ENCODE peak calls at places on chromosomes 12 and 14, in ten cellular contexts. E is adrenal gland, V is Caco-2, N is GM23338, K is stomach, A is epithelial cell of esophagus, O is fibroblast of lung, L is GM12865, T is breast epithelium, Y is SK-N-SH. U is an unnamed sample.

GRCh38 chr14:94581127-94581999 is at the start of gene SERPINA5:
- DNase-seq in E (peak), V (no peak), N (peak), K (peak), A (no peak), O (no peak), L (no peak), T (peak), Y (peak), U (peak)

GRCh38 chr12:57270966-57271470 is 20.0 kb upstream of the STAC3 start:
- DNase-seq in E (no peak), V (no peak), N (peak), K (no peak), A (no peak), O (no peak), L (no peak), T (no peak), Y (no peak), U (peak)

GRCh38 chr12:79482323-79482722 is 208.4 kb downstream of the PAWR start:
- DNase-seq in E (no peak), V (no peak), N (peak), K (no peak), A (no peak), O (no peak), L (no peak), T (no peak), Y (no peak), U (no peak)

GRCh38 chr12:98645572-98646067 is 530 bp downstream of the APAF1 start:
- DNase-seq in E (peak), V (no peak), N (peak), K (peak), A (peak), O (no peak), L (no peak), T (no peak), Y (no peak), U (peak)

GRCh38 chr14:53703457-53703856 is 253.2 kb downstream of the BMP4 start:
- DNase-seq in E (no peak), V (no peak), N (no peak), K (no peak), A (no peak), O (no peak), L (no peak), T (no peak), Y (no peak), U (no peak)

GRCh38 chr12:40769846-40770245 is 77.6 kb downstream of the CNTN1 start:
- DNase-seq in E (no peak), V (no peak), N (no peak), K (no peak), A (no peak), O (no peak), L (peak), T (no peak), Y (no peak), U (no peak)

GRCh38 chr12:90706036-90706435 is 248.9 kb downstream of the CCER1 start:
- DNase-seq in E (no peak), V (no peak), N (no peak), K (no peak), A (no peak), O (no peak), L (no peak), T (no peak), Y (no peak), U (no peak)

GRCh38 chr14:31894351-31894750 is 182.8 kb upstream of the ARHGAP5 start:
- DNase-seq in E (no peak), V (no peak), N (no peak), K (no peak), A (peak), O (no peak), L (no peak), T (no peak), Y (no peak), U (no peak)

GRCh38 chr12:4143909-4144308 is 129.7 kb upstream of the CCND2 start:
- DNase-seq in E (no peak), V (peak), N (peak), K (no peak), A (no peak), O (no peak), L (no peak), T (no peak), Y (no peak), U (no peak)

GRCh38 chr14:21498540-21499526 is 12.3 kb downstream of the METTL3 start:
- DNase-seq in E (no peak), V (no peak), N (peak), K (no peak), A (peak), O (peak), L (peak), T (no peak), Y (peak), U (peak)

GRCh38 chr14:73610692-73611091 is 1.6 kb upstream of the ACOT6 start:
- DNase-seq in E (no peak), V (no peak), N (peak), K (no peak), A (no peak), O (peak), L (no peak), T (no peak), Y (no peak), U (peak)

GRCh38 chr12:66017736-66018135 is 112.8 kb downstream of the LLPH start:
- DNase-seq in E (no peak), V (no peak), N (no peak), K (no peak), A (no peak), O (no peak), L (no peak), T (no peak), Y (no peak), U (peak)

GRCh38 chr12:28708918-28709371 is 440.1 kb upstream of the FAR2 start:
- DNase-seq in E (no peak), V (no peak), N (no peak), K (no peak), A (no peak), O (peak), L (no peak), T (no peak), Y (no peak), U (no peak)

GRCh38 chr14:37093364-37093763 is 79.0 kb downstream of the SLC25A21 start:
- DNase-seq in E (no peak), V (no peak), N (no peak), K (no peak), A (peak), O (no peak), L (no peak), T (no peak), Y (no peak), U (no peak)

GRCh38 chr14:76267322-76268012 is 108.5 kb upstream of the ESRRB start:
- DNase-seq in E (peak), V (peak), N (peak), K (peak), A (peak), O (peak), L (no peak), T (peak), Y (peak), U (no peak)

GRCh38 chr14:39568809-39569538 is 136.7 kb upstream of the FBXO33 start:
- DNase-seq in E (no peak), V (no peak), N (no peak), K (no peak), A (no peak), O (no peak), L (peak), T (no peak), Y (no peak), U (peak)

GRCh38 chr14:96363751-96364336 is 518 bp downstream of the GSKIP start:
- DNase-seq in E (peak), V (peak), N (peak), K (peak), A (peak), O (peak), L (peak), T (peak), Y (peak), U (peak)

GRCh38 chr14:102363182-102363952 is 626 bp downstream of the TECPR2 start:
- DNase-seq in E (no peak), V (no peak), N (peak), K (peak), A (peak), O (peak), L (peak), T (no peak), Y (no peak), U (no peak)

GRCh38 chr14:102418853-102419240 is 56.1 kb downstream of the TECPR2 start:
- DNase-seq in E (peak), V (no peak), N (no peak), K (no peak), A (no peak), O (no peak), L (no peak), T (no peak), Y (no peak), U (no peak)

GRCh38 chr12:76450690-76451089 is 102.5 kb upstream of the BBS10 start:
- DNase-seq in E (no peak), V (no peak), N (no peak), K (no peak), A (peak), O (peak), L (no peak), T (no peak), Y (no peak), U (peak)

GRCh38 chr12:111037047-111037446 is 116.7 kb upstream of the MYL2 start:
- DNase-seq in E (no peak), V (no peak), N (no peak), K (no peak), A (no peak), O (no peak), L (no peak), T (peak), Y (no peak), U (no peak)

GRCh38 chr12:15856097-15856982 is 25.8 kb upstream of the STRAP start:
- DNase-seq in E (peak), V (peak), N (peak), K (peak), A (peak), O (peak), L (peak), T (no peak), Y (no peak), U (peak)

GRCh38 chr14:68157971-68158371 is 338.4 kb downstream of the RAD51B start:
- DNase-seq in E (no peak), V (no peak), N (no peak), K (no peak), A (peak), O (peak), L (no peak), T (no peak), Y (no peak), U (no peak)

GRCh38 chr12:63862187-63863107 is 17.9 kb downstream of the SRGAP1 start:
- DNase-seq in E (peak), V (peak), N (peak), K (peak), A (peak), O (no peak), L (no peak), T (no peak), Y (no peak), U (no peak)

GRCh38 chr12:93572712-93573551 is 457 bp downstream of the SOCS2 start:
- DNase-seq in E (peak), V (peak), N (peak), K (no peak), A (peak), O (no peak), L (peak), T (no peak), Y (peak), U (peak)

GRCh38 chr12:12297201-12297830 is 30.5 kb upstream of the LRP6 start:
- DNase-seq in E (no peak), V (peak), N (no peak), K (no peak), A (no peak), O (no peak), L (no peak), T (no peak), Y (no peak), U (no peak)

GRCh38 chr12:98736352-98737326 is 91.5 kb downstream of the APAF1 start:
- DNase-seq in E (no peak), V (no peak), N (no peak), K (no peak), A (no peak), O (peak), L (no peak), T (no peak), Y (peak), U (no peak)

GRCh38 chr14:37985826-37986470 is 221.8 kb upstream of the SSTR1 start:
- DNase-seq in E (peak), V (no peak), N (peak), K (peak), A (peak), O (peak), L (peak), T (no peak), Y (peak), U (peak)

GRCh38 chr12:104686196-104686595 is 229.4 kb downstream of the CHST11 start:
- DNase-seq in E (no peak), V (no peak), N (no peak), K (no peak), A (peak), O (no peak), L (no peak), T (no peak), Y (no peak), U (no peak)

GRCh38 chr14:74875941-74876913 is at the start of gene PROX2:
- DNase-seq in E (no peak), V (no peak), N (peak), K (no peak), A (no peak), O (no peak), L (no peak), T (no peak), Y (no peak), U (no peak)

GRCh38 chr12:96198970-96199369 is 4.8 kb downstream of the ELK3 start:
- DNase-seq in E (no peak), V (no peak), N (no peak), K (no peak), A (peak), O (peak), L (peak), T (no peak), Y (no peak), U (peak)

GRCh38 chr14:68392393-68393085 is 400.3 kb downstream of the ZFP36L1 start:
- DNase-seq in E (peak), V (no peak), N (no peak), K (peak), A (peak), O (peak), L (peak), T (no peak), Y (no peak), U (peak)

DNA sequence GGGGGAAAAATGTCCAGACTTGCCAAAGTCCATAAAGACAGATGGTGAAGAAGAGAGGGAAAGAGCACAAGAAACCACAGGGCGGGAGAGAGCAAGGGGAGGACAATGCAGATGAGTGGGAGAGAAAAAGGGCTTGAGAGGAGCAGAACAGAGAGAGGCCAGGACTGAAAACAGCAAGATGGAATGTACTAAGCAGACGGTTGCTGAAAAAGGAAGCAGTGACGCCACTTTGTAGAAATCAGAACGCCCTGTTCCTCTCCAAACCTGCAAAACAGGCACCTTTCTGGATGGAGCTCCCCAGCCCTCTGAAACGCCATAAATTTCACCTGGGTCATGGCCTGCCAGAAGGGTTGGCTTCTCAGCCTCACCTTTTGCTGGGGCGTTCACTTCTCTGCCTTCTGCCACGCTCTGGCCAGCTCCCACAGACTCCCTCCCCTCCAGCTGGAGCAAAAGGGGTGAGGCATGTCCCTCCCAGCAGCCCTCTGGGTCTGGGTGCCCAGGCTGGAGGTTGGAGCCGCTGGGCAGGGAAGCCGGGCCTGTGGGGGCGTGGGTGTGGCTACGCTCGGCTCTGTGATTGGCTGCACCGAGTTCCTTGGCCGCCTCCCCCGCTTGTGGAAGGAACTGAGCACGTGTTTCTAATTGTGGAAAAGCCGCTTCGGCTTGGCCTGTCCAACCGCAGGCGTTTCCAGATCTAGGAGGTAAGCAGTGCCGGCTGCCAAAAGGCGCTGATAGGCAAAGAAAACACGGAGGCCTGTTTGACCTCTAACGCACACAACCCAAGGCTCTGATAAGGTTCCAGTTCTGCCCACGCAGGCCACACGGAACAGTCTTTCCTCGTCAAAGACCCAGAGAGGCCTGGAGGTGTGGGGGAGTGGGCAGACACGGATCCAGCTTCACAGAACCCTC is 29.3 kb downstream of the SLC7A8 start:
- DNase-seq in E (peak), V (no peak), N (peak), K (peak), A (peak), O (peak), L (no peak), T (peak), Y (peak), U (peak)
- H3K4me3 ChIP-seq in E (peak), V (no peak), N (no peak), K (peak), A (peak), O (no peak), L (no peak), T (peak), Y (no peak), U (no peak)

GRCh38 chr14:23364604-23365352 is at the start of gene EFS:
- DNase-seq in E (no peak), V (no peak), N (peak), K (no peak), A (no peak), O (peak), L (no peak), T (no peak), Y (peak), U (peak)

GRCh38 chr14:23364164-23364571 is 804 bp downstream of the EFS start:
- DNase-seq in E (no peak), V (peak), N (peak), K (no peak), A (peak), O (peak), L (no peak), T (peak), Y (peak), U (no peak)

GRCh38 chr14:23362200-23362599 is 2.8 kb downstream of the EFS start:
- DNase-seq in E (no peak), V (no peak), N (peak), K (no peak), A (no peak), O (peak), L (no peak), T (no peak), Y (no peak), U (no peak)

GRCh38 chr14:23366163-23366921 is 1.4 kb upstream of the EFS start:
- DNase-seq in E (peak), V (no peak), N (peak), K (no peak), A (peak), O (peak), L (no peak), T (peak), Y (peak), U (peak)

GRCh38 chr14:23365353-23366162 is 586 bp upstream of the EFS start:
- DNase-seq in E (no peak), V (no peak), N (peak), K (peak), A (peak), O (peak), L (no peak), T (peak), Y (peak), U (peak)
- H3K4me3 ChIP-seq in E (no peak), V (no peak), N (peak), K (peak), A (peak), O (peak), L (no peak), T (peak), Y (peak), U (peak)

DNA sequence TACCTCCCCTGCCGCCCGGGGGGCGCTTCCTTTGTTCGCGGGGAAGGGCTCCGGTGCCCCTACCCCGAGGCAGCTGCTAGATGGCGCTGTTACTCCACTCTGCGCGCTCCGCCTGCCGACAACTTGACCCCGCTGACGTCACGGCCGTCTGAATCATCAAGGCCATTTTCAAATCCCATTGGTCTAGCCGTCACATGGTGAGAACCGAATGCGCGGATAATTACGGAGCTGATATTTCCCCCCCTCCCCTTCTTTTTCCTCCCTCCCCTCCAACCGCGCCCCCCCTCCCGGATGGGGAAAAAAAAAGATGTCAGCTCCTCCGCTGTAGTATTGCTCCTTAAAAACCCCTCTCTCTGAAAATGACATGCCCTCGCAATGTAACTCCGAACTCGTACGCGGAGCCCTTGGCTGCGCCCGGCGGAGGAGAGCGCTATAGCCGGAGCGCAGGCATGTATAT is at the start of gene HOXC10:
- DNase-seq in E (peak), V (peak), N (peak), K (peak), A (peak), O (peak), L (peak), T (peak), Y (peak), U (peak)
- H3K4me3 ChIP-seq in E (no peak), V (peak), N (peak), K (peak), A (no peak), O (peak), L (no peak), T (peak), Y (peak), U (no peak)

DNA sequence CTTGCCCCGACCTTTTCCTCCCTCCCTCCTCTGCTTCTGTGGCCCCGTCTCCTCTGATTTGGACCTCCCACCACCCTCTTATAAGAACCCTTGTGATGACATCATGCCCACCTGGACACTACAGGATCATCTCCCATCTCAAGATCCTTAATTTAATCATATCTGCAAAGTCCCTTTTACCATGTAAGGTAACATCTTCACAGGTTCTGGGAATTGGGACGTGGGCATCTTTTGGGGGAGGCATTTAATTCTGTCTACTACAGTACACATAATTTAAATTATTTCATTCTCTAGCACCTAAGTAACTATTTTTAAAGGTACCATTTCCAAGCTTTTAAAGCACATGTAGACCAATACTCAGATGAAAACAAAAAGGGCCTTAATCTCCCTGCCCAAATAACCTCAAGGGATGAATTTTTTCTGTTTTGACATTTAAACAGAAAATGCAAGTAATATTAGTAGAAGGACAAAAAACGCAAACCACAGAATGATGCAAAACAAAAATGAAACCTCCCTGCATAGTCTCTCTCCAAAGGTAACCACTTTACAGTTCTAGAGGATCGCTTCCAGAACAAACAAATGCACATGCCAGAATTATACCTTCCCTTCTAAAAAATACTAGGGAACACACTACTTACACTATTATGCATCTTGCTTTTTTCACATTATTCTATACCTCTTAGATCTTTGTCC is 222.1 kb downstream of the AACS start:
- DNase-seq in E (no peak), V (no peak), N (no peak), K (no peak), A (no peak), O (no peak), L (peak), T (no peak), Y (no peak), U (no peak)
- H3K4me3 ChIP-seq in E (no peak), V (no peak), N (no peak), K (no peak), A (no peak), O (no peak), L (no peak), T (no peak), Y (no peak), U (no peak)

DNA sequence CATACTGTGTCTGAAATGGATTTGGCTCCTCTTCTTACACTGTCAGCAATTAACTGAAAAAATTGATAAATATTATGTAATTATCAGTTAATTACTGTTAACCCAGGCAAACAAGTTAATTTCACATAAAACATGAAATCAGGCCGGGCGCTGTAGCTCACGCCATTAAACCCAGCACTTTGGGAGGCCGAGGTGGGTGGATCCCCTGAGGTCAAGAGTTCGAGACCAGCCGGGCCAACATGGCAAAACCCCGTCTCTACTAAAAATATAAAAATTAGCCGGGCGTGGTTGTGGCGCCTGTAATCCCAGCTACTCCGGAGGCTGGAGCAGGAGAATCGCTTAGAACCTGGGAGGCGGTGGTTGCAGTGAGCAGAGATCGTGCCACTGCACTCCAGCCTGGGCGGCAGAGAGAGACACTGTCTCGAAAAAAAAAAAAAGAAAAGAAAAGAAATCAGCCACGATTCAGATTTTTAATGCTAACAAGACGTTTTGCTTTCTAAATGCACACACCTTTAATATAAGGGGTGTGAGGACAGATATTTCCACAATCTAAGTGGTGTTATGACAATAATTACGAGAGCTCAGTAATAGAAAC is 473 bp upstream of the TMEM19 start:
- DNase-seq in E (no peak), V (no peak), N (no peak), K (no peak), A (no peak), O (no peak), L (no peak), T (no peak), Y (no peak), U (no peak)
- H3K4me3 ChIP-seq in E (peak), V (peak), N (peak), K (peak), A (peak), O (peak), L (peak), T (peak), Y (peak), U (peak)

U was measured in cardiac muscle cell.